ENCODE peak calls at places on chromosomes 2 and 18, in nine cellular contexts. J is stimulated activated CD4-positive, alpha-beta T cell treated with anti-CD3 and anti-CD28 coated beads, Interleukin-4, amount 100 ng/mL, for 1 hour; H is activated T-helper 1 cell treated with anti-CD3 and anti-CD28 coated beads, Interleukin-2, amount 50 U/mL, for 16 hours; Y is CD8-positive, alpha-beta T cell; K is NCI-H1092; R is hypothalamus; F is DMS79; Q is iris pigment epithelial cell; B is H54. D is an unnamed sample.
A peak's percentile ranks its signal among the peaks of the same experiment; 100 is the strongest.

GRCh38 chr2:69918391-69918790 is 3.5 kb downstream of the MXD1 start:
- DNase-seq in B (no peak), F (no peak), K (no peak), J (no peak), R (no peak), H (no peak), Q (no peak), Y (no peak), D (no peak)

GRCh38 chr2:169291517-169291916 is 70.8 kb downstream of the LRP2 start:
- DNase-seq in Y (no peak), Q (no peak), R (no peak), J (no peak), H (no peak), F (no peak), B (no peak), K (no peak), D (no peak)

GRCh38 chr2:177395594-177395993 is 3.0 kb downstream of the AGPS start:
- DNase-seq in J (no peak), R (no peak), Y (no peak), F (no peak), K (no peak), Q (no peak), H (no peak), B (no peak), D (no peak)

GRCh38 chr2:46798998-46799698 is 116.5 kb downstream of the MCFD2 start:
- DNase-seq in F (no peak), H (no peak), Q (no peak), B (no peak), R (no peak), Y (no peak), J (no peak), K (no peak), D (no peak)

GRCh38 chr2:240369725-240370585 is 65.5 kb upstream of the GPC1 start:
- DNase-seq in J (no peak), R (peak; percentile 37), K (no peak), Q (peak; percentile 83), Y (no peak), H (no peak), F (no peak), B (peak; percentile 98), D (no peak)

GRCh38 chr18:13553449-13553848 is 172.9 kb downstream of the FAM210A start:
- DNase-seq in F (no peak), Q (no peak), J (no peak), Y (no peak), K (no peak), R (no peak), H (no peak), B (no peak), D (no peak)

GRCh38 chr2:174198846-174199564 is 49.3 kb downstream of the OLA1 start:
- DNase-seq in F (no peak), R (no peak), H (no peak), K (no peak), Q (peak; percentile 30), J (no peak), B (no peak), Y (no peak), D (no peak)

GRCh38 chr2:88053301-88053700 is 2.3 kb downstream of the KRCC1 start:
- DNase-seq in J (no peak), B (no peak), H (no peak), R (no peak), F (no peak), Q (peak; percentile 74), Y (no peak), K (no peak), D (no peak)

GRCh38 chr2:190344275-190344827 is 962 bp downstream of the INPP1 start:
- DNase-seq in R (peak; percentile 32), K (peak; percentile 43), Y (no peak), Q (peak; percentile 12), B (peak; percentile 15), F (peak; percentile 26), J (no peak), H (no peak), D (peak; percentile 82)

GRCh38 chr2:85584354-85584856 is at the start of gene VAMP5:
- DNase-seq in J (no peak), H (no peak), Y (peak; percentile 24), B (no peak), R (no peak), K (no peak), Q (no peak), F (no peak), D (peak; percentile 88)

GRCh38 chr2:71746946-71747501 is 293.7 kb downstream of the DYSF start:
- DNase-seq in H (no peak), K (no peak), Y (no peak), R (peak; percentile 7), B (peak; percentile 53), Q (no peak), F (no peak), J (no peak), D (no peak)

GRCh38 chr2:46650556-46651001 is 171.2 kb downstream of the TMEM247 start:
- DNase-seq in R (peak; percentile 47), F (peak; percentile 8), J (peak; percentile 53), Q (peak; percentile 82), K (peak; percentile 39), Y (peak; percentile 48), B (peak; percentile 25), H (peak; percentile 45), D (peak; percentile 66)

GRCh38 chr2:236449167-236449586 is 120.4 kb upstream of the ACKR3 start:
- DNase-seq in B (no peak), J (no peak), Y (no peak), H (no peak), F (no peak), Q (no peak), K (no peak), R (no peak), D (no peak)

GRCh38 chr18:23227729-23228075 is 92.4 kb downstream of the CABLES1 start:
- DNase-seq in J (no peak), Q (no peak), Y (no peak), B (no peak), F (peak; percentile 42), H (no peak), K (peak; percentile 88), R (no peak), D (no peak)

GRCh38 chr2:217279571-217279970 is 419.7 kb upstream of the TNP1 start:
- DNase-seq in R (no peak), H (no peak), K (no peak), Q (peak; percentile 86), F (no peak), J (no peak), Y (no peak), B (no peak), D (no peak)

GRCh38 chr2:119389615-119390306 is 23.0 kb downstream of the DBI start:
- DNase-seq in J (no peak), K (no peak), F (no peak), Y (no peak), B (no peak), Q (peak; percentile 70), H (no peak), R (no peak), D (no peak)

GRCh38 chr18:59052965-59053960 is 86.4 kb upstream of the SEC11C start:
- DNase-seq in F (no peak), B (no peak), K (no peak), J (no peak), H (no peak), Q (peak; percentile 56), Y (no peak), R (no peak), D (no peak)

GRCh38 chr2:174888136-174888535 is 117.0 kb downstream of the CHN1 start:
- DNase-seq in R (no peak), B (no peak), Q (no peak), K (no peak), F (no peak), H (no peak), Y (no peak), J (no peak), D (no peak)

GRCh38 chr2:69933839-69934613 is 19.1 kb downstream of the MXD1 start:
- DNase-seq in B (no peak), Y (no peak), J (no peak), K (no peak), F (no peak), R (no peak), Q (peak; percentile 94), H (no peak), D (no peak)

GRCh38 chr18:36622610-36623009 is 206.2 kb downstream of the TPGS2 start:
- DNase-seq in H (no peak), Y (no peak), B (no peak), K (no peak), J (no peak), Q (no peak), F (no peak), R (no peak), D (no peak)

GRCh38 chr2:94958245-94958644 is 67.3 kb upstream of the MAL start:
- DNase-seq in R (no peak), J (no peak), H (no peak), F (no peak), K (no peak), Y (no peak), B (no peak), Q (no peak), D (no peak)

GRCh38 chr2:3625186-3625585 is 30.3 kb downstream of the COLEC11 start:
- DNase-seq in Y (no peak), Q (no peak), F (no peak), H (no peak), J (no peak), B (no peak), R (no peak), K (no peak), D (no peak)

GRCh38 chr2:202695166-202695565 is 60.4 kb downstream of the FAM117B start:
- DNase-seq in Q (peak; percentile 96), K (no peak), Y (no peak), R (no peak), H (no peak), J (no peak), B (no peak), F (no peak), D (no peak)

GRCh38 chr18:48952287-48953095 is 1.7 kb upstream of the SMAD7 start:
- DNase-seq in H (peak; percentile 36), Y (no peak), K (peak; percentile 75), R (peak; percentile 69), F (peak; percentile 62), B (peak; percentile 61), J (peak; percentile 53), Q (peak; percentile 87), D (peak; percentile 77)

GRCh38 chr2:3141696-3142095 is 235.9 kb downstream of the EIPR1 start:
- DNase-seq in H (no peak), F (no peak), R (no peak), Q (no peak), Y (no peak), K (no peak), B (no peak), J (no peak), D (no peak)

GRCh38 chr18:50038448-50038847 is 156.5 kb downstream of the MYO5B start:
- DNase-seq in R (no peak), Y (no peak), Q (peak; percentile 82), J (no peak), F (no peak), B (no peak), H (no peak), K (no peak), D (no peak)

GRCh38 chr18:74291771-74292540 is at the start of gene CYB5A:
- DNase-seq in F (peak; percentile 89), J (peak; percentile 99), H (peak; percentile 98), B (no peak), Q (peak; percentile 94), R (peak; percentile 98), K (peak; percentile 99), Y (peak; percentile 99), D (peak; percentile 100)

GRCh38 chr2:122564843-122565242 is 809.4 kb downstream of the TSN start:
- DNase-seq in K (no peak), F (no peak), R (no peak), Y (no peak), B (no peak), H (no peak), J (no peak), Q (no peak), D (no peak)

GRCh38 chr2:181070119-181070833 is 89.9 kb downstream of the UBE2E3 start:
- DNase-seq in K (no peak), B (peak; percentile 10), R (no peak), Y (no peak), Q (peak; percentile 76), H (no peak), J (no peak), F (no peak), D (no peak)

GRCh38 chr18:35770360-35770759 is 188.8 kb downstream of the GALNT1 start:
- DNase-seq in K (no peak), Y (no peak), R (no peak), F (no peak), H (no peak), Q (no peak), B (no peak), J (no peak), D (no peak)

GRCh38 chr2:195407782-195408181 is 249.2 kb upstream of the SLC39A10 start:
- DNase-seq in F (no peak), B (no peak), Y (no peak), R (no peak), H (no peak), J (no peak), Q (peak; percentile 73), K (no peak), D (no peak)